ENCODE peak calls at places on chromosomes 4 and X, in six cellular contexts. G is bronchial epithelial cell; S is CD4-positive, alpha-beta T cell; J is HCT116; H is PC-9; E is cardiac fibroblast. W is an unnamed sample.

GRCh38 chr4:168437192-168437938 is 42.9 kb downstream of the DDX60L start:
- DNase-seq in S (no peak), J (no peak), H (no peak), E (no peak), G (peak; percentile 60), W (no peak)

GRCh38 chr4:106707776-106708603 is 328.1 kb downstream of the DKK2 start:
- DNase-seq in J (no peak), H (no peak), S (no peak), E (no peak), G (peak; percentile 34), W (no peak)

GRCh38 chrX:131763674-131764073 is 219.8 kb downstream of the OR13H1 start:
- DNase-seq in S (peak; percentile 68), G (no peak), H (no peak), J (no peak), E (no peak), W (no peak)

GRCh38 chr4:160406426-160406825 is 1303.5 kb downstream of the RAPGEF2 start:
- DNase-seq in G (no peak), S (no peak), E (no peak), H (no peak), J (no peak), W (no peak)

GRCh38 chrX:52265713-52266112 is 81.0 kb downstream of the MAGED4 start:
- DNase-seq in J (no peak), E (no peak), G (no peak), S (no peak), H (no peak), W (no peak)

GRCh38 chr4:158799013-158799770 is 30.4 kb downstream of the FNIP2 start:
- DNase-seq in H (no peak), S (no peak), J (no peak), G (no peak), E (no peak), W (no peak)

GRCh38 chrX:23333842-23334535 is 660 bp upstream of the PTCHD1 start:
- DNase-seq in H (no peak), E (no peak), S (no peak), G (no peak), J (no peak), W (peak; percentile 14)

GRCh38 chrX:139762400-139763183 is 54.6 kb upstream of the MCF2 start:
- DNase-seq in S (no peak), E (peak; percentile 87), J (no peak), H (no peak), G (no peak), W (no peak)

GRCh38 chr4:55358668-55359067 is 12.6 kb downstream of the SRD5A3 start:
- DNase-seq in J (peak; percentile 50), H (no peak), G (peak; percentile 95), E (peak; percentile 72), S (no peak), W (no peak)

GRCh38 chr4:30719363-30720020 is 677 bp upstream of the PCDH7 start:
- DNase-seq in J (no peak), S (no peak), E (peak; percentile 74), G (peak; percentile 47), H (peak; percentile 55), W (peak; percentile 58)

GRCh38 chr4:186074189-186074588 is 5.2 kb downstream of the TLR3 start:
- DNase-seq in E (no peak), S (no peak), J (no peak), G (no peak), H (no peak), W (no peak)

GRCh38 chr4:54657556-54658313 is at the start of gene KIT:
- DNase-seq in J (no peak), H (no peak), E (peak; percentile 14), S (peak; percentile 26), G (no peak), W (peak; percentile 82)

GRCh38 chr4:101163936-101164335 is 183.4 kb downstream of the PPP3CA start:
- DNase-seq in S (no peak), J (peak; percentile 86), H (no peak), G (peak; percentile 68), E (no peak), W (no peak)

GRCh38 chr4:103918214-103918613 is 198.4 kb upstream of the TACR3 start:
- DNase-seq in E (no peak), G (no peak), H (no peak), S (no peak), J (no peak), W (no peak)

GRCh38 chrX:154021131-154021611 is 1.5 kb upstream of the IRAK1 start:
- DNase-seq in E (peak; percentile 69), J (no peak), S (no peak), G (peak; percentile 15), H (peak; percentile 43), W (no peak)

GRCh38 chr4:5799406-5799805 is 88.4 kb downstream of the EVC start:
- DNase-seq in G (no peak), S (no peak), J (no peak), E (no peak), H (no peak), W (no peak)

GRCh38 chr4:108166441-108167315 is 2.1 kb downstream of the LEF1 start:
- DNase-seq in J (no peak), H (no peak), G (no peak), S (peak; percentile 65), E (no peak), W (peak; percentile 28)

GRCh38 chr4:84582988-84583870 is at the start of gene CDS1:
- DNase-seq in J (no peak), G (peak; percentile 22), S (no peak), H (peak; percentile 37), E (no peak), W (peak; percentile 32)

GRCh38 chrX:34586936-34587335 is 70.1 kb downstream of the TMEM47 start:
- DNase-seq in S (no peak), H (no peak), J (no peak), E (no peak), G (no peak), W (no peak)

GRCh38 chr4:149985981-149986380 is 92.3 kb upstream of the DCLK2 start:
- DNase-seq in E (no peak), S (no peak), J (no peak), G (no peak), H (no peak), W (no peak)

DNA sequence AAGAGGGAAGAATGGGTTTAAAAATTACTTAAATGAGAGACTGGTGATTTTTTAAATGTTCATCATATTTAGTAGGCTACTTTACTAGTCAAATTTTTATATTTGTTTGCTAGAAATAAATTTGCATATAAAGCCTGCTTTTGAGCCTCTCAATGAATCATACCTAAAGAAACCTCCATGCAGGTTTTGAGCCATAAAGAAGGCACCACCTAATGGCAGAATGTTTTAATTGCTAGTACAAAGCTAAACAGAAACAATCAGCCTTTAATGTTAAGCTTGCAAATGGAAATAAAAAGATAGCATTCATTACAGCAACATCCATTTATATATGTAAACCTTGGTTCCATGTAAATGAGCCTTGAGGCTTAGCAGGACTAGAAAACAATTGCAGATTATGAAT is 989.7 kb downstream of the CCSER1 start:
- DNase-seq in J (peak; percentile 12), S (no peak), E (peak; percentile 31), H (no peak), G (peak; percentile 62), W (no peak)
- TF ChIP-seq CTCF in J (peak; percentile 53), S (no peak), E (no peak), H (peak; percentile 37), G (peak; percentile 42), W (peak; percentile 22)

DNA sequence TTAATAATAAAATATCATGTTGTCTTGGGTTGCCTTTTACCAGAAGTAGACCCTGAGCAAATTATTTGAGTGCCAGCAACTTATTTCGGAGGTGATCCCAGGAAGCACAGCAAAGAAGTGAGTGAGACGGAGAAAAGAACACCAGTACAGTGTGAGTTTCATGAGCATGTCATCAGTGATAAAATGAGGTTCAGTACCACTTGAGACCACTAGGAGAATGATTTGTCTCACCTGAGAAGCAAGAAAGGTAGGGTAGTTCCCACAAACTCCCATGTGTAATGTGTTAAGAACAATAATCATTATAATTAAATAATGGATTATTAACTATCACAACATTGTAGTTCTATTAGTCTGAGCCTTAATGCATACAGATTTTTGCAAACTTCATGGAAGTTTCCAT is 112.8 kb upstream of the DMD start:
- DNase-seq in E (no peak), H (no peak), S (no peak), G (peak; percentile 1), J (no peak), W (no peak)
- TF ChIP-seq CTCF in E (peak; percentile 16), H (peak; percentile 27), S (no peak), G (no peak), J (no peak), W (peak; percentile 33)

GRCh38 chr4:155761916-155762315 is 3.1 kb downstream of the GUCY1B1 start:
- DNase-seq in J (no peak), E (no peak), G (no peak), S (no peak), H (no peak), W (no peak)

GRCh38 chr4:155761047-155761446 is 2.2 kb downstream of the GUCY1B1 start:
- DNase-seq in S (no peak), H (no peak), G (no peak), J (no peak), E (no peak), W (no peak)

GRCh38 chr4:155759372-155760252 is 791 bp downstream of the GUCY1B1 start:
- DNase-seq in E (peak; percentile 51), S (peak; percentile 0), H (peak; percentile 18), G (no peak), J (no peak), W (peak; percentile 42)

GRCh38 chr4:155757745-155758265 is 1.0 kb upstream of the GUCY1B1 start:
- DNase-seq in J (no peak), S (no peak), E (no peak), H (no peak), G (no peak), W (no peak)

DNA sequence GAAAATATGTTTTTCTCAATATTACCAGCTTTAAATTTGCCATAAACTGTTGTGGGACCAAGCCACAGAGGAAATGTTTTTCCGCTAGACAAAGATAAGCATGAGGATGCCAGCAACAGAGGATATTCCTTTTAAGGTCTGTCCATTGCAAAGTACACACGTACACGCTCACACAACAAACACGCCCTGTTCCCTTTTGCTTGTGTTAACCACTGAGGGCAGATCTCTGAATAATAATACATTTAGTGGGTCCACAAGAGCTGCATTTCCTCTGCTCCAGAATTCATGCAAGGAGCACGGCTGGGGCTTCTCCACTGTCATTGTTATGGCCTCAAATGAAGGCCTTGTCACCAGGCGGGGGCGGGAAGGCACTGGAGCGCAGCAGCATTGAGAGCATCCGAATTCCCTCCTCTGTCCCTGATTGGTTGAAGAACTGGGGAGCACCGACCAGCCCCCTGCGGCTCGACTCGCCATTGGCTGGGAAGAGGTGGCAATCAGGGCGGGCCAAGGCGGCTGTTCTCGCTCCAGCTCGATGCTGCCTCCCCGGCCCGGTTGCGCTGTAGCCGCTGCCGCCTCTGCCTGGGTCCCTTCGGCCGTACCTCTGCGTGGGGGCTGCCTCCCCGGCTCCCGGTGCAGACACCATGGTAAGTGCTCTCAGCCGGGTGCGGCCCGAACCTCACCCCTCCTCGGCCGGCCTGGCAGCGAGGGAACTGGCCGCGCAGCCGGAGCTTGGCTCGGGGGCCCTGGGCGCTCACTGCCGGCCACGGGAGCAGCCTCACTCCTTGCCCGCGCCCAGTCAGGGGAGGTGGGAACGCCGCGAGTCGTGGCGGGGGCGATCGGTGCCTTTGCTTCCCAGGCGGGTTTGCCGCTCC is at the start of gene GUCY1B1:
- DNase-seq in J (no peak), E (peak; percentile 96), H (peak; percentile 77), S (peak; percentile 59), G (peak; percentile 84), W (peak; percentile 84)
- TF ChIP-seq CTCF in J (no peak), E (peak; percentile 26), H (no peak), S (no peak), G (peak; percentile 46), W (no peak)

DNA sequence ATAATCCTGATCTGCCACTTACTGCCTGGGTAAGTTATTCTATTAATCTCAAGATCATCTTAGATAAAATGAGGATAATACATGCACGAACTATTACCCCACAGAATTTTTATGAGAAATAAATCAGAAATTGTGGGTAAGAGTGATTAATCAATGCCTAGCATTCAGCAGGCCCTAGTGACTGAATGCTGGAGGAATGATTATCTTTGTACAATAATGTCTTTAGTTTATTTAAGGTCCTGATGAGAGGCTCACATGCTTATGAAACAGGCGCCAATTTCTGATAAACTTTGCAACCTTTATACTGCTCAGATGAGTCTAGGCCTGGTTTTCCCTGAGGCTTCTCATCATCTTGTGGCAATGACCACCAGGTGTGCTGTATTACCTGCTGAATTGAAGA is 27.8 kb upstream of the BMP2K start:
- DNase-seq in J (no peak), H (no peak), E (no peak), G (no peak), S (no peak), W (no peak)
- TF ChIP-seq CTCF in J (no peak), H (no peak), E (no peak), G (no peak), S (no peak), W (no peak)